ENCODE peak calls at places on chromosomes 2 and 18, in eight cellular contexts. J is PC-3; Z is ovary; W is neural progenitor cell; N is left ventricle myocardium inferior; H is A673; S is K562; D is effector memory CD4-positive, alpha-beta T cell. O is an unnamed sample. For H3K4me1, the result is how much of the 10 kb centered on the place peaks cover.

GRCh38 chr18:6039055-6039454 is 143.7 kb upstream of the TMEM200C start:
- DNase-seq in D (no peak), N (no peak), S (no peak), H (no peak), W (no peak), Z (no peak), J (no peak), O (no peak)

GRCh38 chr2:12501469-12502147 is 215.1 kb upstream of the TRIB2 start:
- DNase-seq in S (no peak), N (peak), H (peak), D (peak), W (no peak), Z (no peak), J (peak), O (no peak)

GRCh38 chr2:149860276-149860921 is 272.8 kb upstream of the MMADHC start:
- DNase-seq in D (no peak), S (no peak), J (peak), H (no peak), Z (no peak), N (peak), W (no peak), O (no peak)

GRCh38 chr2:45774688-45775244 is 123.3 kb downstream of the PRKCE start:
- DNase-seq in D (no peak), J (no peak), S (no peak), W (no peak), N (no peak), H (no peak), Z (no peak), O (no peak)

GRCh38 chr2:144659731-144660275 is 139.9 kb upstream of the ZEB2 start:
- DNase-seq in J (peak), D (peak), N (no peak), W (no peak), H (no peak), Z (no peak), S (peak), O (peak)

GRCh38 chr2:43609304-43609883 is 13.6 kb upstream of the THADA start:
- DNase-seq in D (no peak), N (no peak), H (peak), S (peak), J (peak), Z (peak), W (peak), O (no peak)

GRCh38 chr2:177724398-177725287 is 332.1 kb downstream of the AGPS start:
- DNase-seq in D (no peak), W (peak), N (peak), Z (peak), J (peak), H (peak), S (peak), O (no peak)

GRCh38 chr18:59029663-59030421 is 109.8 kb upstream of the SEC11C start:
- DNase-seq in H (no peak), J (no peak), S (no peak), N (no peak), D (no peak), W (peak), Z (no peak), O (no peak)

GRCh38 chr2:59276033-59276432 is 1034.9 kb upstream of the FANCL start:
- DNase-seq in N (no peak), W (peak), H (peak), S (peak), Z (no peak), J (no peak), D (no peak), O (no peak)

GRCh38 chr2:239323473-239323872 is 77.3 kb downstream of the HDAC4 start:
- DNase-seq in Z (peak), N (no peak), D (no peak), H (no peak), S (no peak), J (no peak), W (no peak), O (no peak)

GRCh38 chr2:159083601-159084000 is 115.2 kb downstream of the TANC1 start:
- DNase-seq in Z (no peak), D (no peak), N (no peak), H (peak), J (peak), S (no peak), W (no peak), O (no peak)

GRCh38 chr2:3631161-3631850 is 26.7 kb upstream of the ALLC start:
- DNase-seq in W (no peak), J (no peak), D (no peak), N (no peak), Z (peak), S (no peak), H (no peak), O (peak)

GRCh38 chr18:63016270-63016669 is 300.9 kb downstream of the PHLPP1 start:
- DNase-seq in J (peak), D (no peak), S (peak), W (peak), N (no peak), H (peak), Z (peak), O (no peak)

GRCh38 chr18:3452750-3453539 is 3.0 kb downstream of the TGIF1 start:
- DNase-seq in S (peak), H (peak), J (no peak), N (no peak), W (peak), Z (peak), D (no peak), O (no peak)

GRCh38 chr2:69168144-69168813 is 155.3 kb downstream of the ANTXR1 start:
- DNase-seq in Z (no peak), J (peak), D (no peak), H (no peak), S (no peak), W (no peak), N (no peak), O (no peak)

GRCh38 chr18:79621501-79621900 is 58.1 kb upstream of the CTDP1 start:
- DNase-seq in N (no peak), H (no peak), W (no peak), D (no peak), S (no peak), J (no peak), Z (no peak), O (no peak)

GRCh38 chr18:63970803-63971191 is 916 bp downstream of the SERPINB8 start:
- DNase-seq in H (no peak), W (peak), N (peak), J (peak), S (no peak), Z (peak), D (no peak), O (peak)

GRCh38 chr2:99926986-99927385 is 215.4 kb downstream of the AFF3 start:
- DNase-seq in W (no peak), N (no peak), D (no peak), Z (no peak), S (no peak), J (no peak), H (no peak), O (no peak)

GRCh38 chr2:23436346-23437099 is 51.5 kb downstream of the KLHL29 start:
- DNase-seq in S (no peak), J (peak), D (no peak), N (no peak), H (no peak), Z (no peak), W (no peak), O (no peak)

GRCh38 chr2:20614201-20615045 is 36.5 kb downstream of the HS1BP3 start:
- DNase-seq in W (peak), H (peak), S (no peak), D (no peak), J (peak), N (peak), Z (no peak), O (peak)

GRCh38 chr18:79519751-79520472 is 124.2 kb downstream of the NFATC1 start:
- DNase-seq in S (peak), W (peak), N (no peak), H (peak), Z (peak), D (peak), J (no peak), O (peak)

GRCh38 chr2:43106767-43107527 is 119.5 kb downstream of the ZFP36L2 start:
- DNase-seq in Z (no peak), H (no peak), W (peak), S (no peak), N (no peak), D (no peak), J (no peak), O (peak)

GRCh38 chr2:119647440-119648169 is 31.4 kb upstream of the TMEM177 start:
- DNase-seq in W (no peak), J (peak), D (no peak), H (no peak), N (no peak), S (no peak), Z (no peak), O (no peak)

GRCh38 chr2:164655336-164655735 is 34.1 kb upstream of the GRB14 start:
- DNase-seq in D (no peak), H (no peak), W (no peak), Z (no peak), J (peak), S (no peak), N (no peak), O (no peak)

GRCh38 chr2:226796012-226796839 is 3.4 kb downstream of the IRS1 start:
- DNase-seq in W (no peak), J (peak), S (no peak), D (no peak), H (peak), N (peak), Z (peak), O (no peak)

GRCh38 chr2:169877406-169877805 is 50.2 kb downstream of the UBR3 start:
- DNase-seq in N (no peak), J (peak), D (no peak), H (peak), S (peak), W (no peak), Z (no peak), O (no peak)

GRCh38 chr18:56351911-56352502 is 286.4 kb downstream of the TXNL1 start:
- DNase-seq in Z (no peak), S (no peak), D (no peak), N (no peak), W (peak), J (no peak), H (no peak), O (no peak)

GRCh38 chr2:174593574-174594203 is 3.9 kb downstream of the WIPF1 start:
- DNase-seq in W (peak), H (peak), S (peak), D (peak), N (no peak), Z (no peak), J (peak), O (no peak)

GRCh38 chr18:60372598-60372997 is at the start of gene MC4R:
- DNase-seq in D (no peak), N (peak), S (no peak), J (peak), Z (no peak), H (peak), W (peak), O (peak)

GRCh38 chr2:19109521-19109920 is 248.9 kb downstream of the OSR1 start:
- DNase-seq in J (no peak), H (no peak), N (no peak), Z (no peak), W (no peak), S (no peak), D (no peak), O (no peak)

GRCh38 chr18:48836231-48836805 is 114.4 kb downstream of the SMAD7 start:
- DNase-seq in J (no peak), H (no peak), N (no peak), S (no peak), D (no peak), W (no peak), Z (no peak), O (no peak)
- H3K4me1 ChIP-seq in J (under half), H (half or more), N (half or more), S (under half), D (half or more), W (under half), Z (under half), O (under half)

DNA sequence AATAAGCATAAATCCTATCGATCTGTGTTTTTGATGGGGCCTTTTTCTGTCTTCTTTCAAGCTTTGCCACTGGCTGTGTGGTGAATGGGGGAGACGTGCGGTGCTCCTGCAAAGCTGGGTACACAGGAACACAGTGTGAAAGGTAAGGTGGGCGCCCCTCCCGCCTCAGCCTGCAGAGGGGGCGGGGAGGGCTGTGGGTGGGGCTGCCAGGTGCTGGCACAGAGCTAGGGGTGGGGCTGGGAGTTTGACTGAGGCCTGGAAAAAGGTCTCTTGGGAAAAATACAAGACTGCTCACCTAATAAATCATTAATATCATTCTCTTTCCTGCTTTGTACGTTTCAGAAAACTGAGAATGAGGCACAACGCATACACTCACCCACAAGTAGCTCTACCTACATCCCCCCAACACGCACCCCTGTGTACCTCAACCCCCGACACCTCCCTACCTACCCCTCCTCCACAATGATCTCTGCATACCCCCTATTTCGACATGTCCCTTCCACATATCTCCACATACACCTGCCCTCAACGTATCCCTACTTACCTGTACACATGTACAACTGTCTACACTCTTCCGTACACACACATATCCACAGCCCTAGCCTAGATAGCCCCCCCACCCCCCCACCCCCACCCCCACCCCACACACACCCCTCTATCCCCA is 129.7 kb upstream of the TTC39C start:
- DNase-seq in J (no peak), S (no peak), D (no peak), H (no peak), Z (peak), N (no peak), W (no peak), O (no peak)
- H3K27ac ChIP-seq in J (no peak), S (no peak), D (no peak), H (no peak), Z (peak), N (peak), W (no peak), O (peak)

DNA sequence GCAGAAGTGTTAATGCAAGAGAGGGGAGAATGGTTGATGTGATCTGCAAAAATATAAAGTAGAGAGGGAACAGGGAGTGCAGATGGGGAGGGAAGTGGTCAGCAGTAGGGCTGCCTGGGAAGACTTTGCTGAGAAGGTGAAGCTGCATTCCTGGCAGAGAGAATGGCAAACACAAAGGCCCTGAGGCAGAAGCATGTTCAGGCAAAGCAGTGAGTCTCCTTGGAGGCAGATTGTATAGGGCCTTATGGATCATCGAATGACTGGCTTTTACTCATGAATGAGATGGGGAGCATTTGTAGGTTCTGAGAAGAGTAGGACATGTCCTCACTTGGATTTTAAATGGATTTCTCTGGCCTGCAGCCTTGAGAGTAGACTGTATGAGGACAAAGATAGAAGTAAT is 9.5 kb downstream of the ITGA6 start:
- DNase-seq in S (no peak), J (no peak), N (no peak), D (no peak), W (no peak), H (no peak), Z (no peak), O (no peak)
- H3K4me1 ChIP-seq in S (under half), J (half or more), N (half or more), D (half or more), W (half or more), H (under half), Z (under half), O (under half)

GRCh38 chr2:47720036-47720435 is 62.9 kb upstream of the MSH6 start:
- DNase-seq in D (no peak), J (no peak), S (no peak), H (no peak), W (no peak), Z (no peak), N (no peak), O (no peak)
- H3K27ac ChIP-seq in D (no peak), J (no peak), S (no peak), H (no peak), W (no peak), Z (no peak), N (no peak), O (no peak)

DNA sequence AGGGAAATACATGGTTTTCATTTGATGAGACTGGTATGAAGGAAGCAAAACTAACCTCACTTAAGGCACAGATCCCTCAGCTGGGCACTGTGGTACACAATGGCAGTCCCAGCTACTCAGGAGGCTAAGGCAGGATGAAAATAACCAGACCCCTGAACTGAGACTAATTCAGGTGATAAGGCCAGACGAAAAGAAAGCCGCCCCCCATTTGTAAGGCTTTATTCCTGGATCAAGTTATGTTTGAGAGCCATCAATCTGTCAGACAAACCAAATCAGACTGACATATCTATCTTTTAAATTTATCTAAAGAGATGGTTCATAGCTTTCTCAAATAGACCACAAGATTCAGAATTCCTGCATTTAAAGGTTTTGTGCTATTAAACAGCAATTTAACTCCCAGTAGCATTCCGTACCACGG is 4.1 kb downstream of the SRSF7 start:
- DNase-seq in Z (no peak), N (no peak), H (no peak), D (no peak), J (no peak), S (no peak), W (no peak), O (no peak)
- H3K4me1 ChIP-seq in Z (under half), N (half or more), H (half or more), D (under half), J (under half), S (under half), W (under half), O (under half)

DNA sequence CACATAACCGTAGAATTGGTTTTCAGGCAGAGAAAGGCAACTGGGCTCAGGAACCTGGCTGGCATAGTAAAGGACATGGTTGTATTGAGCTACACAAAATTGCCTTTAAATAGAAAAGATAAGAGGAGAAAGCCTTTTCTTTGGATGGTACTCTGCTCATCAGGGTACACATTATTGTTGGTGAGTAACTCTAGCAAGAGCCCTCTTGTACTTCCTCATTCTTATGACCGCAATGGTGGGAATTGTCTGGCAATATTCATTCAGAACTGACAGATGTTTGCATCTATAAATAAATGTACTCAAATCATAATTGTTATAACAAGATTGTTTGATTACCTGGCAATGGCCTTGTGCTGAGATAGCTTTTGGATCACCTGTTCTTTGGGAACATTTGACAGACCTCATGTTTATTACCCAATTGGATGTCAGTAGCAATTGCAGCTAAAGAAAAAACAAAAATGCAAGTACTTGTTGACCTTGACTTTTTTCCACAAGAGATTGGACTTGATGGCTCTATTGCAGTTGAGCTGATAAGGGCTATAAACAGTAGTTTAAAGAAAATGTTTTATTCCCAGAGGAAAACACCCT is 43.9 kb downstream of the MEIS1 start:
- DNase-seq in H (no peak), W (no peak), N (no peak), J (no peak), Z (no peak), D (no peak), S (no peak), O (no peak)
- H3K27ac ChIP-seq in H (peak), W (no peak), N (peak), J (no peak), Z (no peak), D (no peak), S (peak), O (peak)

GRCh38 chr2:106277426-106277825 is 83.3 kb upstream of the UXS1 start:
- DNase-seq in N (no peak), S (no peak), D (no peak), H (no peak), Z (no peak), W (no peak), J (no peak), O (no peak)
- H3K4me1 ChIP-seq in N (under half), S (under half), D (under half), H (under half), Z (under half), W (under half), J (under half), O (under half)

O was measured in left lung.